ENCODE peak calls at places on chromosomes 16 and 17, in eight cellular contexts. V is thoracic aorta, A is heart left ventricle, C is stomach, J is cardiac fibroblast, W is bronchial epithelial cell, E is kidney epithelial cell, G is neural progenitor cell. T is an unnamed sample.
A peak's percentile ranks its signal among the peaks of the same experiment; 100 is the strongest.

GRCh38 chr17:75668489-75668888 is 1.4 kb downstream of the SAP30BP start:
- DNase-seq in V (no peak), W (no peak), G (no peak), E (no peak), C (no peak), J (no peak), A (no peak), T (no peak)

GRCh38 chr17:46773676-46774075 is 44.8 kb downstream of the WNT3 start:
- DNase-seq in A (no peak), W (no peak), V (no peak), E (no peak), J (no peak), C (no peak), G (no peak), T (no peak)

GRCh38 chr16:2204727-2205103 is 539 bp upstream of the MLST8 start:
- DNase-seq in W (no peak), A (no peak), V (no peak), E (no peak), G (no peak), C (no peak), J (no peak), T (no peak)

GRCh38 chr16:67258160-67258835 is 9.5 kb downstream of the SLC9A5 start:
- DNase-seq in G (no peak), J (no peak), W (no peak), V (no peak), C (no peak), A (no peak), E (no peak), T (no peak)

GRCh38 chr16:17476414-17477259 is 5.9 kb upstream of the XYLT1 start:
- DNase-seq in C (peak; percentile 54), E (peak; percentile 10), G (peak; percentile 87), A (peak; percentile 18), W (peak; percentile 31), V (no peak), J (peak; percentile 62), T (no peak)

GRCh38 chr17:39867891-39868553 is at the start of gene ZPBP2:
- DNase-seq in V (no peak), G (no peak), J (no peak), A (no peak), W (no peak), E (no peak), C (no peak), T (no peak)

GRCh38 chr17:8122391-8122922 is 1.4 kb downstream of the HES7 start:
- DNase-seq in C (no peak), G (peak; percentile 57), A (peak; percentile 27), J (peak; percentile 40), V (no peak), W (no peak), E (no peak), T (no peak)

GRCh38 chr16:13148836-13149235 is 247.4 kb downstream of the SHISA9 start:
- DNase-seq in E (no peak), J (no peak), A (no peak), C (no peak), W (no peak), G (no peak), V (no peak), T (no peak)

GRCh38 chr16:50696575-50697420 is 3.4 kb downstream of the NOD2 start:
- DNase-seq in G (no peak), V (peak; percentile 50), C (peak; percentile 77), E (no peak), A (peak; percentile 81), W (peak; percentile 87), J (peak; percentile 47), T (no peak)

GRCh38 chr17:48184721-48185120 is 77.2 kb downstream of the SNX11 start:
- DNase-seq in E (no peak), J (no peak), G (no peak), W (no peak), V (no peak), C (no peak), A (no peak), T (no peak)

GRCh38 chr16:80563807-80564206 is 23.0 kb downstream of the DYNLRB2 start:
- DNase-seq in C (no peak), W (no peak), V (no peak), A (no peak), G (no peak), E (no peak), J (no peak), T (no peak)

GRCh38 chr16:88289549-88290344 is 93.0 kb upstream of the ZNF469 start:
- DNase-seq in C (no peak), J (no peak), E (no peak), V (no peak), A (no peak), W (no peak), G (no peak), T (peak; percentile 41)

GRCh38 chr16:70770968-70771552 is 29.9 kb downstream of the VAC14 start:
- DNase-seq in J (peak; percentile 64), V (no peak), C (peak; percentile 69), A (peak; percentile 35), W (peak; percentile 48), G (peak; percentile 64), E (no peak), T (no peak)

GRCh38 chr17:50169121-50169764 is 3.4 kb downstream of the SGCA start:
- DNase-seq in E (no peak), G (peak; percentile 87), W (peak; percentile 50), C (no peak), V (no peak), A (no peak), J (peak; percentile 84), T (no peak)

GRCh38 chr17:55062921-55063320 is 94.4 kb downstream of the STXBP4 start:
- DNase-seq in C (no peak), V (no peak), G (no peak), E (peak; percentile 37), W (peak; percentile 90), J (no peak), A (no peak), T (no peak)

GRCh38 chr17:78661092-78661770 is 84.0 kb upstream of the DNAH17 start:
- DNase-seq in V (no peak), W (peak; percentile 89), J (no peak), A (no peak), E (peak; percentile 94), C (no peak), G (no peak), T (peak; percentile 38)

GRCh38 chr17:67054011-67054591 is 9.7 kb downstream of the CACNG1 start:
- DNase-seq in V (no peak), G (no peak), W (no peak), J (no peak), C (peak; percentile 16), E (no peak), A (no peak), T (no peak)

GRCh38 chr16:4529085-4530060 is 9.2 kb downstream of the CDIP1 start:
- DNase-seq in C (no peak), V (no peak), W (peak; percentile 82), J (no peak), E (no peak), A (no peak), G (peak; percentile 52), T (no peak)

GRCh38 chr16:28475221-28475620 is 3.1 kb upstream of the NPIPB7 start:
- DNase-seq in V (no peak), G (no peak), W (no peak), C (no peak), J (no peak), A (no peak), E (no peak), T (no peak)

DNA sequence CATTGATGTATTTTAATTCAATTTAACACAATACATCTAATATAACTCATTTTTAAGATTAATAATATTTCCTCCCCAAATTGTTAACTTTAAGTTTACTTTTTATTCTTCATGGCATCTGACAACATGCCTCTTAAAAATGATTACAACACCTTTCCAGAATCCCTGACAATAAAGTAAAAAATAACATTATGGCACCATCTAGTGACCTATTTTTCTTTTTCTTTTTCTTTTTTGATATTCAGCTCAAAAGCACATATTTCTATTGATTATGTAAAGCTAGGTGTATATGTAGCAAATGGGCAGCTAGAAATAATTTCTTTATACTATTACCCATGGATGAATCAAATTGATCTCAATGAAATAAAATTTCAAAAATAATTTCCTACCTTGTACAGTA is 834.3 kb upstream of the CDH8 start:
- DNase-seq in W (no peak), V (no peak), A (no peak), C (no peak), E (no peak), J (no peak), G (no peak), T (no peak)
- TF ChIP-seq CTCF in W (no peak), V (no peak), A (no peak), C (no peak), E (no peak), J (no peak), G (peak; percentile 28), T (no peak)

DNA sequence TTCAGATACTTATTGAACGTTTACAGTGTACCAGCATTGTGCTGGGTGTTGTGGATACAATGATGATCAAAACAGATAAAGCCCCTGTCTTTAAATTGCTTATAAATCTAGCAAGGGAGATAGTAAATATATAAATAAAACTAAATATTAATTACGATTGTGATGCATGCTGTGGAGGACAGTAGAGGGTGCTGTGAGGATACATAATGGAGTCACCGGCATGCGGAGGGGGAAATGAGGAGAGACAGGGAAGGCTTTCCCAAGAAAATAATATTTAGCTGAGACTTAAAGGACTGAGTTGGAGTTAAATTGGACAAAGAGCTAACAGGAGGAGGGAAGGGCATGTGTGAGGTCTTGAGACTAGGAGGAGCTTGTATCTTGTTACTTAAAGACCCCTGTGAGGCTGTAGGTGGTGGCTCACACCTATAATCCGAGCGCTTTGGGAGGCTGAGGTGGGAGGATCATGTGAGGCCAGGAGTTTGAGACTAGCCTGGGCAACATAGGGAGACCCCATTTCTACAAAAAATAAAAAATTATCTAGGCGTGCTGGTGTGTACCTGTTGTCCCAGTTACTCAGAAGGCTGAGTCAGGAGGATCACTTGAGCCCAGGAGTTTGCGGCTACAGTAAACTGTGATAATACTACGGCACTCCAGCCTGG is 2.4 kb downstream of the DHRS7B start:
- DNase-seq in J (peak; percentile 79), V (no peak), G (no peak), W (peak; percentile 23), C (no peak), E (no peak), A (peak; percentile 35), T (no peak)
- TF ChIP-seq CTCF in J (peak; percentile 46), V (peak; percentile 39), G (peak; percentile 25), W (peak; percentile 34), C (no peak), E (peak; percentile 36), A (peak; percentile 60), T (peak; percentile 71)

GRCh38 chr17:60901222-60901621 is 223.6 kb downstream of the BCAS3 start:
- DNase-seq in V (no peak), E (no peak), C (no peak), G (no peak), W (peak; percentile 20), J (peak; percentile 35), A (no peak), T (no peak)
- TF ChIP-seq CTCF in V (no peak), E (no peak), C (no peak), G (no peak), W (no peak), J (peak; percentile 12), A (no peak), T (no peak)

DNA sequence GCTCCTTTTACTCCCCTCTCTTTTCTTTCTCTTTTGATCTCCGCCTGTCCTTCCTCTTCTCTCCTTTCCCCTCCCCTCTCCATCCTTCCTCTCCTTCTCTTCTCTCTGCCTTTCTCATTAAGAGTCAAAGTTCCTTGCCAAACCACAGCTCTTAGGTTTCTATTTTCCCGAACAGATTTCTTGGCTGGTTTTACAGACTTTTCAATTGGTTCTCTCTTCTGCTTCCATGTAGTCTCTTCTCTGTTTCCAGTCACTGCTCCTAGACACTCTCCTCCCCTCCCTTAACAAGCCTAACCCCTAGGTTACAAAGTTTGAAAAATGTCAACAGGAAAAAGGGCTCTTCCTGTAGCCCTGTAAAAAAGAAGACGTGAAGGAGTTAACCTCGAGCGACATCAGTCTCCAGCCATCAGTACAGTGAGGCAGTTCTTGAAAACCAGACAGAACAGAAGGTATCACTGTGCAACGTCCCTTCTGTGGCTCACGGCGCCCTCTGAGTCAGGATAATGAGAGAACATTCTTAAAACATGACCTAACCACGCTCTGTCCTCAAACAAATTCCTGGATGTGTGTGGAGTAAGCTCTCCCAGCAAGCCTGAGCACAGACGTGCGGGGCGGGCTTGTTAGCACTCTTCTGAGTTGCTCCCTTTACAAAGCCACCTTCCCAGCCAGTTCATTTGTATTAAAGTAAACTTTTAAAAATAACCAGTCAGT is 11.6 kb upstream of the MARCHF10 start:
- DNase-seq in V (peak; percentile 76), J (peak; percentile 96), C (peak; percentile 63), W (peak; percentile 99), A (peak; percentile 46), E (peak; percentile 97), G (peak; percentile 67), T (peak; percentile 91)
- TF ChIP-seq CTCF in V (no peak), J (no peak), C (no peak), W (no peak), A (no peak), E (no peak), G (no peak), T (no peak)

T was measured in BJ.